ENCODE peak calls at places on chromosomes 5 and 9, in five cellular contexts. I is sigmoid colon, K is epithelial cell of esophagus, B is transverse colon, D is cardiac fibroblast. J is an unnamed sample.

GRCh38 chr9:1712861-1713260 is 302.3 kb upstream of the SMARCA2 start:
- DNase-seq in I (no peak), K (no peak), B (no peak), D (no peak), J (no peak)

GRCh38 chr5:5461012-5461411 is 38.5 kb downstream of the ICE1 start:
- DNase-seq in I (no peak), K (peak), B (no peak), D (no peak), J (no peak)

GRCh38 chr9:124852829-124853531 is at the start of gene WDR38:
- DNase-seq in I (peak), K (peak), B (peak), D (peak), J (peak)

GRCh38 chr9:34994429-34995287 is 5.1 kb downstream of the DNAJB5 start:
- DNase-seq in I (no peak), K (peak), B (peak), D (peak), J (peak)

GRCh38 chr5:22780756-22781155 is 72.4 kb downstream of the CDH12 start:
- DNase-seq in I (no peak), K (no peak), B (no peak), D (no peak), J (no peak)

GRCh38 chr5:140221697-140222223 is 46.8 kb downstream of the CYSTM1 start:
- DNase-seq in I (no peak), K (peak), B (no peak), D (peak), J (peak)

GRCh38 chr9:16640649-16641048 is 229.8 kb downstream of the BNC2 start:
- DNase-seq in I (no peak), K (no peak), B (no peak), D (peak), J (no peak)

GRCh38 chr5:139488269-139488668 is 5.7 kb upstream of the STING1 start:
- DNase-seq in I (peak), K (no peak), B (peak), D (no peak), J (no peak)

GRCh38 chr9:137678202-137678601 is 59.4 kb downstream of the EHMT1 start:
- DNase-seq in I (no peak), K (no peak), B (no peak), D (no peak), J (no peak)

GRCh38 chr9:28365020-28365640 is 791.8 kb upstream of the C9orf72 start:
- DNase-seq in I (no peak), K (peak), B (no peak), D (no peak), J (peak)

GRCh38 chr5:113902917-113903681 is 389.6 kb downstream of the YTHDC2 start:
- DNase-seq in I (no peak), K (no peak), B (no peak), D (no peak), J (no peak)

GRCh38 chr9:7108956-7109355 is 351.2 kb downstream of the KDM4C start:
- DNase-seq in I (no peak), K (no peak), B (no peak), D (no peak), J (no peak)

GRCh38 chr5:35430381-35431162 is 187.1 kb upstream of the SPEF2 start:
- DNase-seq in I (no peak), K (peak), B (no peak), D (no peak), J (no peak)

GRCh38 chr9:76415154-76415553 is 20.9 kb upstream of the RFK start:
- DNase-seq in I (no peak), K (peak), B (no peak), D (peak), J (no peak)

GRCh38 chr9:136719212-136719880 is 7.0 kb downstream of the DIPK1B start:
- DNase-seq in I (no peak), K (no peak), B (no peak), D (no peak), J (no peak)

GRCh38 chr5:74579215-74579614 is 61.3 kb downstream of the ENC1 start:
- DNase-seq in I (no peak), K (no peak), B (peak), D (peak), J (no peak)

GRCh38 chr9:69996947-69997346 is 46.7 kb upstream of the MAMDC2 start:
- DNase-seq in I (no peak), K (no peak), B (no peak), D (peak), J (peak)

GRCh38 chr9:98584059-98584458 is 124.7 kb downstream of the GABBR2 start:
- DNase-seq in I (no peak), K (no peak), B (no peak), D (no peak), J (no peak)

GRCh38 chr5:109920736-109921135 is 231.0 kb downstream of the MAN2A1 start:
- DNase-seq in I (no peak), K (no peak), B (no peak), D (no peak), J (no peak)

GRCh38 chr9:76701441-76702031 is 62.7 kb upstream of the PCA3 start:
- DNase-seq in I (no peak), K (no peak), B (no peak), D (peak), J (peak)

GRCh38 chr9:111482656-111483418 is 1.3 kb downstream of the ECPAS start:
- DNase-seq in I (peak), K (peak), B (peak), D (peak), J (peak)

GRCh38 chr9:101693937-101694336 is 44.5 kb downstream of the GRIN3A start:
- DNase-seq in I (no peak), K (no peak), B (no peak), D (no peak), J (no peak)

GRCh38 chr5:77896338-77896737 is 120.2 kb upstream of the TBCA start:
- DNase-seq in I (no peak), K (no peak), B (no peak), D (no peak), J (no peak)

GRCh38 chr5:145237843-145238242 is 597.3 kb downstream of the PRELID2 start:
- DNase-seq in I (no peak), K (peak), B (peak), D (peak), J (peak)

DNA sequence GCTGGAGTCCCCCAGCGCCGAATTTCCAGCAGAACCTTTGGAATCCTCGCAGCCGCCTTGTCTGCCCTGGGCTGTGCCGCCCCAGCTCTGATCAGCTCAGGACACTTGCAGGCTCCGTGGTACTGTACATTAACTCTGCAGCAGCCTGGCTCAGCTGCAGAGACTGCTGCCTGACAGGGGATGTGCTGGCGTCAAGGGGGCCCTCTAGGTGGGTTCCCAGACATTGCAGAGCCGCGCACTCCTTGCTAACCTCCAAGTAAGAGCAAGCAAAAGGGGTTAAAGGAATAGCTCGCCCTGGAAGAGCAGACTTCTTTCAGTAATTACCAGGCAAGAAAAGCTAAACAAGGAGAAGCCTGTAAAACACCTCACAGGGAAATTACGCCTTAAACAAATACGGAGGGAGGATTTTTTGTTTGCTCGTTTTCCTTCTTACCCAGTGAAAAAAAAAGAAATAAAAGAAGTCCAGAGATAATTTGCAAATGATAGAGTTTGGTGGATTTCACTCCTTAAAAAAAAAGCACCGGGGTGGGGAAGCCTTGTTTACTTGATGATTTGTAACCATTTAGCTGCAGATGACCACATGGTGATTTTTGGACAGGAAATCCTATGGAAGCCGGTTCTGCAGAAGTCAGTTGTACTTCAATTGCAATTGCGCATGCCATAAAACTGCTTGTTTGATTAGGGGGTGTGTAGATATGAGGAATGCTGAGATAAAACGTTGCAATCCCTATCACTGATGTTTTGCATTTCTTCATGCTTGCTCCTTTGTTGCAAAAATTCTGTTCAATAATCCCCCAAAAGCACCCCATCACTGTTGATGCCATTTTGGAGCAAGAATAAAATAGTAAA is 305.8 kb downstream of the PDE4D start:
- DNase-seq in I (peak), K (peak), B (peak), D (peak), J (peak)
- H3K4me3 ChIP-seq in I (no peak), K (no peak), B (peak), D (no peak), J (peak)

GRCh38 chr5:142982821-142983200 is 212.6 kb downstream of the ARHGAP26 start:
- DNase-seq in I (no peak), K (no peak), B (no peak), D (no peak), J (no peak)
- TF ChIP-seq CTCF in I (no peak), K (no peak), B (no peak), D (no peak), J (no peak)

GRCh38 chr5:126793097-126793496 is 16.2 kb downstream of the LMNB1 start:
- DNase-seq in I (no peak), K (no peak), B (no peak), D (no peak), J (no peak)
- H3K4me3 ChIP-seq in I (no peak), K (no peak), B (no peak), D (no peak), J (no peak)

GRCh38 chr5:57383093-57383861 is 99.3 kb downstream of the ACTBL2 start:
- DNase-seq in I (no peak), K (peak), B (no peak), D (peak), J (peak)
- TF ChIP-seq CTCF in I (no peak), K (peak), B (no peak), D (peak), J (peak)

DNA sequence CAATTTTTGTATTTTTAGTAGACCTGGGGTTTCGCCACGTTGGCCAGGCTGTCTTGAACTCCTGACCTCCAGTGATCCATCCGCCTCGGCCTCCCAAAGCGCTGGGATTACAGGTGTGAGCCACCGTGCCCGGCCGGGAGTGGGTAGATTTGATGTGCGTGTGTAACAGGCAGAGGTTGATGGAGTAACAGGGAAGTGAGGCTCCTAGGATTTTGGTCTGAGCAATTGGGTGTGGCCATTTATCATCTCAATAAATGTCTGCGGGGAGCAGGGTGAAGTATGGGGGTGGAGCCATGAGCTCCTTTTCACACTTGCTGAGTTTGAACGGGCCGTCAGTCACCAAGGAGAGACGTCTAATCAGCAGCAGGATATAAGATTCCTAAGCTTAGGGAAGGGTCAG is 1.2 kb upstream of the REXO4 start:
- DNase-seq in I (no peak), K (peak), B (peak), D (no peak), J (peak)
- H3K4me3 ChIP-seq in I (no peak), K (peak), B (peak), D (no peak), J (peak)

J was measured in foreskin fibroblast.